ENCODE peak calls at places on chromosome 21, in eight cellular contexts. One of them, this sample, is unnamed.

GRCh38 chr21:38925923-38926322 is 120.2 kb downstream of the ETS2 start:
- DNase-seq in RKO: peak; percentile 41
- DNase-seq in HTR-8/SVneo: peak; percentile 71
- DNase-seq in omental fat pad: no peak
- DNase-seq in GM04504: peak; percentile 79
- DNase-seq in GM04503: peak; percentile 66
- DNase-seq in tibial artery: peak; percentile 72
- DNase-seq in HT-29: peak; percentile 40
- DNase-seq in this sample: peak; percentile 73

GRCh38 chr21:14955936-14956520 is 108.8 kb downstream of the NRIP1 start:
- DNase-seq in HTR-8/SVneo: no peak
- DNase-seq in GM04504: no peak
- DNase-seq in GM04503: no peak
- DNase-seq in tibial artery: no peak
- DNase-seq in omental fat pad: no peak
- DNase-seq in HT-29: no peak
- DNase-seq in RKO: no peak
- DNase-seq in this sample: no peak

GRCh38 chr21:44458971-44459711 is 3.8 kb downstream of the LRRC3 start:
- DNase-seq in omental fat pad: no peak
- DNase-seq in GM04504: no peak
- DNase-seq in tibial artery: no peak
- DNase-seq in HT-29: no peak
- DNase-seq in RKO: no peak
- DNase-seq in GM04503: no peak
- DNase-seq in HTR-8/SVneo: no peak
- DNase-seq in this sample: no peak

GRCh38 chr21:42736646-42737350 is 83.4 kb downstream of the PDE9A start:
- DNase-seq in HT-29: no peak
- DNase-seq in RKO: no peak
- DNase-seq in tibial artery: no peak
- DNase-seq in GM04504: no peak
- DNase-seq in omental fat pad: no peak
- DNase-seq in HTR-8/SVneo: no peak
- DNase-seq in GM04503: no peak
- DNase-seq in this sample: no peak

GRCh38 chr21:43902441-43902840 is 37.4 kb downstream of the AGPAT3 start:
- DNase-seq in GM04503: no peak
- DNase-seq in tibial artery: no peak
- DNase-seq in GM04504: no peak
- DNase-seq in HTR-8/SVneo: no peak
- DNase-seq in omental fat pad: no peak
- DNase-seq in RKO: no peak
- DNase-seq in HT-29: no peak
- DNase-seq in this sample: no peak

GRCh38 chr21:28338906-28339305 is 653.8 kb downstream of the LTN1 start:
- DNase-seq in HTR-8/SVneo: no peak
- DNase-seq in omental fat pad: no peak
- DNase-seq in GM04503: no peak
- DNase-seq in tibial artery: no peak
- DNase-seq in GM04504: no peak
- DNase-seq in RKO: no peak
- DNase-seq in HT-29: no peak
- DNase-seq in this sample: no peak

GRCh38 chr21:27371065-27371464 is 404.2 kb upstream of the ADAMTS5 start:
- DNase-seq in HT-29: no peak
- DNase-seq in HTR-8/SVneo: no peak
- DNase-seq in GM04504: no peak
- DNase-seq in GM04503: no peak
- DNase-seq in tibial artery: no peak
- DNase-seq in omental fat pad: no peak
- DNase-seq in RKO: no peak
- DNase-seq in this sample: no peak

GRCh38 chr21:38815060-38815405 is 9.3 kb downstream of the ETS2 start:
- DNase-seq in GM04503: no peak
- DNase-seq in tibial artery: no peak
- DNase-seq in HT-29: no peak
- DNase-seq in RKO: no peak
- DNase-seq in HTR-8/SVneo: no peak
- DNase-seq in GM04504: no peak
- DNase-seq in omental fat pad: no peak
- DNase-seq in this sample: no peak

GRCh38 chr21:14741237-14741636 is 195.1 kb upstream of the SAMSN1 start:
- DNase-seq in RKO: no peak
- DNase-seq in tibial artery: no peak
- DNase-seq in GM04504: no peak
- DNase-seq in HT-29: no peak
- DNase-seq in GM04503: no peak
- DNase-seq in omental fat pad: no peak
- DNase-seq in HTR-8/SVneo: no peak
- DNase-seq in this sample: no peak

GRCh38 chr21:45543371-45543709 is 1.1 kb upstream of the SLC19A1 start:
- DNase-seq in GM04504: no peak
- DNase-seq in GM04503: no peak
- DNase-seq in omental fat pad: peak; percentile 22
- DNase-seq in HTR-8/SVneo: no peak
- DNase-seq in HT-29: no peak
- DNase-seq in tibial artery: peak; percentile 18
- DNase-seq in RKO: no peak
- DNase-seq in this sample: peak; percentile 43

GRCh38 chr21:44593598-44594405 is 1.5 kb upstream of the KRTAP10-6 start:
- DNase-seq in GM04503: no peak
- DNase-seq in tibial artery: no peak
- DNase-seq in GM04504: no peak
- DNase-seq in omental fat pad: no peak
- DNase-seq in HTR-8/SVneo: no peak
- DNase-seq in HT-29: no peak
- DNase-seq in RKO: no peak
- DNase-seq in this sample: no peak

GRCh38 chr21:43315244-43316137 is 111.4 kb downstream of the SIK1 start:
- DNase-seq in tibial artery: no peak
- DNase-seq in HT-29: no peak
- DNase-seq in omental fat pad: no peak
- DNase-seq in GM04503: no peak
- DNase-seq in RKO: no peak
- DNase-seq in HTR-8/SVneo: no peak
- DNase-seq in GM04504: no peak
- DNase-seq in this sample: no peak

GRCh38 chr21:15057290-15057689 is 7.5 kb downstream of the NRIP1 start:
- DNase-seq in RKO: no peak
- DNase-seq in HT-29: peak; percentile 55
- DNase-seq in tibial artery: no peak
- DNase-seq in HTR-8/SVneo: no peak
- DNase-seq in GM04504: no peak
- DNase-seq in omental fat pad: no peak
- DNase-seq in GM04503: no peak
- DNase-seq in this sample: no peak

GRCh38 chr21:35406600-35406999 is 357.5 kb upstream of the RUNX1 start:
- DNase-seq in RKO: no peak
- DNase-seq in omental fat pad: no peak
- DNase-seq in GM04503: no peak
- DNase-seq in tibial artery: no peak
- DNase-seq in HT-29: no peak
- DNase-seq in GM04504: no peak
- DNase-seq in HTR-8/SVneo: no peak
- DNase-seq in this sample: no peak

GRCh38 chr21:36175771-36176565 is 19.3 kb downstream of the DOP1B start:
- DNase-seq in tibial artery: no peak
- DNase-seq in HTR-8/SVneo: no peak
- DNase-seq in RKO: no peak
- DNase-seq in HT-29: no peak
- DNase-seq in omental fat pad: no peak
- DNase-seq in GM04504: no peak
- DNase-seq in GM04503: no peak
- DNase-seq in this sample: no peak

GRCh38 chr21:35053356-35054096 is 4.4 kb upstream of the RUNX1 start:
- DNase-seq in HT-29: no peak
- DNase-seq in HTR-8/SVneo: no peak
- DNase-seq in GM04504: no peak
- DNase-seq in GM04503: no peak
- DNase-seq in RKO: no peak
- DNase-seq in tibial artery: no peak
- DNase-seq in omental fat pad: no peak
- DNase-seq in this sample: no peak

GRCh38 chr21:36126166-36126565 is 8.7 kb upstream of the CBR3 start:
- DNase-seq in RKO: no peak
- DNase-seq in GM04503: no peak
- DNase-seq in omental fat pad: no peak
- DNase-seq in HT-29: no peak
- DNase-seq in tibial artery: no peak
- DNase-seq in GM04504: no peak
- DNase-seq in HTR-8/SVneo: no peak
- DNase-seq in this sample: no peak

GRCh38 chr21:32207096-32207716 is 71.6 kb downstream of the MIS18A start:
- DNase-seq in HTR-8/SVneo: no peak
- DNase-seq in omental fat pad: no peak
- DNase-seq in GM04503: no peak
- DNase-seq in HT-29: no peak
- DNase-seq in RKO: no peak
- DNase-seq in tibial artery: no peak
- DNase-seq in GM04504: no peak
- DNase-seq in this sample: no peak

This sample was measured in ureter.